ENCODE peak calls at places on chromosomes 11 and 22, in four cellular contexts. R, Z, F and D are unnamed samples.

GRCh38 chr22:38313384-38313955 is 3.8 kb downstream of the CSNK1E start:
- DNase-seq in F (peak), R (no peak), Z (no peak), D (no peak)

GRCh38 chr11:66478823-66479740 is 1.2 kb upstream of the DPP3 start:
- DNase-seq in R (no peak), F (peak), Z (no peak), D (peak)

GRCh38 chr22:49727191-49727880 is 100.3 kb downstream of the BRD1 start:
- DNase-seq in F (no peak), Z (no peak), R (no peak), D (no peak)

GRCh38 chr11:133894956-133895549 is 49.7 kb upstream of the SPATA19 start:
- DNase-seq in Z (no peak), R (no peak), F (peak), D (peak)

GRCh38 chr11:119375629-119376196 is 5.8 kb downstream of the USP2 start:
- DNase-seq in F (peak), R (no peak), Z (no peak), D (no peak)

GRCh38 chr11:119797137-119797611 is 68.2 kb upstream of the NECTIN1 start:
- DNase-seq in Z (no peak), F (no peak), R (peak), D (no peak)

GRCh38 chr22:28239941-28240340 is 320.9 kb upstream of the PITPNB start:
- DNase-seq in F (no peak), R (no peak), Z (no peak), D (no peak)

GRCh38 chr11:93524868-93525267 is 18.3 kb downstream of the SMCO4 start:
- DNase-seq in Z (no peak), R (no peak), F (no peak), D (no peak)

GRCh38 chr11:126924381-126924780 is 76.2 kb downstream of the KIRREL3 start:
- DNase-seq in Z (no peak), F (no peak), R (no peak), D (no peak)

GRCh38 chr22:50184004-50184461 is 1.7 kb upstream of the TRABD start:
- DNase-seq in F (peak), Z (no peak), R (no peak), D (peak)